ENCODE peak calls at places on chromosomes 1 and 21, in four cellular contexts. X, E, Q and N are unnamed samples.

GRCh38 chr21:33761104-33762036 is 119.1 kb downstream of the ITSN1 start:
- DNase-seq in E (peak), Q (peak), X (peak), N (peak)

GRCh38 chr1:53338410-53338809 is 10.5 kb upstream of the LRP8 start:
- DNase-seq in Q (no peak), X (no peak), E (no peak), N (no peak)

GRCh38 chr21:44522753-44523204 is 17.2 kb downstream of the KRTAP10-1 start:
- DNase-seq in Q (no peak), X (no peak), E (no peak), N (no peak)

GRCh38 chr1:65265296-65266271 is 43.8 kb upstream of the DNAJC6 start:
- DNase-seq in Q (peak), E (peak), X (peak), N (peak)

GRCh38 chr1:110508038-110508437 is 10.9 kb downstream of the KCNA10 start:
- DNase-seq in X (no peak), E (peak), Q (peak), N (peak)

GRCh38 chr1:19661721-19662228 is 2.9 kb upstream of the HTR6 start:
- DNase-seq in Q (peak), E (peak), X (peak), N (no peak)

GRCh38 chr1:219792337-219793021 is 135.9 kb downstream of the SLC30A10 start:
- DNase-seq in X (peak), Q (peak), E (peak), N (no peak)

GRCh38 chr1:92943515-92943873 is 17.8 kb downstream of the DIPK1A start:
- DNase-seq in Q (no peak), X (no peak), E (no peak), N (no peak)

GRCh38 chr1:97647776-97648175 is 273.1 kb downstream of the DPYD start:
- DNase-seq in E (peak), Q (peak), X (peak), N (no peak)

GRCh38 chr1:176531896-176532892 is 69.2 kb downstream of the PAPPA2 start:
- DNase-seq in Q (no peak), E (no peak), X (no peak), N (no peak)

GRCh38 chr1:243959998-243960397 is 91.1 kb upstream of the ZBTB18 start:
- DNase-seq in X (no peak), Q (no peak), E (no peak), N (no peak)

GRCh38 chr1:28759257-28759656 is 22.5 kb downstream of the YTHDF2 start:
- DNase-seq in Q (no peak), X (no peak), E (no peak), N (no peak)

GRCh38 chr1:46370214-46370633 is 23.9 kb upstream of the FAAH start:
- DNase-seq in E (peak), X (peak), Q (peak), N (no peak)

GRCh38 chr1:224183591-224184312 is 712 bp downstream of the DEGS1 start:
- DNase-seq in Q (peak), E (peak), X (peak), N (peak)

GRCh38 chr21:46092026-46092764 is 5.7 kb upstream of the COL6A2 start:
- DNase-seq in E (no peak), X (peak), Q (peak), N (no peak)

GRCh38 chr1:178518894-178519293 is 6.0 kb downstream of the TEX35 start:
- DNase-seq in Q (no peak), X (no peak), E (peak), N (no peak)

GRCh38 chr21:46634966-46635323 is 529 bp upstream of the PRMT2 start:
- DNase-seq in Q (peak), E (peak), X (peak), N (no peak)

GRCh38 chr1:204084247-204084772 is 11.4 kb downstream of the SOX13 start:
- DNase-seq in E (no peak), Q (no peak), X (no peak), N (no peak)

GRCh38 chr1:99133759-99134158 is 129.1 kb upstream of the PLPPR5 start:
- DNase-seq in Q (no peak), E (no peak), X (peak), N (no peak)

GRCh38 chr1:187469836-187470235 is 641.1 kb downstream of the PLA2G4A start:
- DNase-seq in X (no peak), Q (no peak), E (no peak), N (no peak)

GRCh38 chr1:8554956-8555534 is 237.1 kb downstream of the SLC45A1 start:
- DNase-seq in Q (peak), E (peak), X (peak), N (no peak)

GRCh38 chr1:244302889-244303609 is 148.7 kb downstream of the ADSS2 start:
- DNase-seq in Q (peak), E (peak), X (peak), N (no peak)

GRCh38 chr1:186426118-186426517 is 34.8 kb downstream of the PDC start:
- DNase-seq in E (no peak), Q (no peak), X (no peak), N (no peak)

GRCh38 chr1:242425232-242425631 is 99.3 kb downstream of the PLD5 start:
- DNase-seq in Q (no peak), E (peak), X (peak), N (no peak)

GRCh38 chr1:117084231-117084630 is 24.1 kb downstream of the TTF2 start:
- DNase-seq in Q (no peak), X (no peak), E (no peak), N (no peak)

GRCh38 chr21:28294046-28294445 is 698.6 kb downstream of the LTN1 start:
- DNase-seq in Q (peak), E (peak), X (peak), N (no peak)

GRCh38 chr1:231564373-231564772 is 35.9 kb downstream of the TSNAX start:
- DNase-seq in X (no peak), Q (no peak), E (no peak), N (no peak)

GRCh38 chr21:34796518-34797201 is 127.9 kb downstream of the CLIC6 start:
- DNase-seq in X (no peak), Q (no peak), E (peak), N (no peak)

GRCh38 chr1:201275266-201275666 is 8.0 kb upstream of the PKP1 start:
- DNase-seq in X (peak), E (peak), Q (peak), N (no peak)

GRCh38 chr1:218351617-218352438 is 6.7 kb downstream of the TGFB2 start:
- DNase-seq in Q (peak), E (peak), X (peak), N (no peak)

GRCh38 chr1:36913523-36914060 is 120.7 kb downstream of the GRIK3 start:
- DNase-seq in E (no peak), Q (no peak), X (no peak), N (no peak)

GRCh38 chr1:84936116-84936810 is 43.3 kb upstream of the LPAR3 start:
- DNase-seq in Q (peak), E (peak), X (peak), N (peak)
- TF ChIP-seq CTCF in Q (peak), E (peak), X (peak), N (peak)

GRCh38 chr1:238029126-238029525 is 138.4 kb upstream of the ZP4 start:
- DNase-seq in X (no peak), Q (no peak), E (no peak), N (no peak)
- TF ChIP-seq CTCF in X (no peak), Q (no peak), E (no peak), N (no peak)

GRCh38 chr21:30733026-30733425 is 14.0 kb downstream of the KRTAP21-2 start:
- DNase-seq in Q (no peak), E (peak), X (no peak), N (no peak)
- TF ChIP-seq CTCF in Q (no peak), E (peak), X (no peak), N (no peak)

DNA sequence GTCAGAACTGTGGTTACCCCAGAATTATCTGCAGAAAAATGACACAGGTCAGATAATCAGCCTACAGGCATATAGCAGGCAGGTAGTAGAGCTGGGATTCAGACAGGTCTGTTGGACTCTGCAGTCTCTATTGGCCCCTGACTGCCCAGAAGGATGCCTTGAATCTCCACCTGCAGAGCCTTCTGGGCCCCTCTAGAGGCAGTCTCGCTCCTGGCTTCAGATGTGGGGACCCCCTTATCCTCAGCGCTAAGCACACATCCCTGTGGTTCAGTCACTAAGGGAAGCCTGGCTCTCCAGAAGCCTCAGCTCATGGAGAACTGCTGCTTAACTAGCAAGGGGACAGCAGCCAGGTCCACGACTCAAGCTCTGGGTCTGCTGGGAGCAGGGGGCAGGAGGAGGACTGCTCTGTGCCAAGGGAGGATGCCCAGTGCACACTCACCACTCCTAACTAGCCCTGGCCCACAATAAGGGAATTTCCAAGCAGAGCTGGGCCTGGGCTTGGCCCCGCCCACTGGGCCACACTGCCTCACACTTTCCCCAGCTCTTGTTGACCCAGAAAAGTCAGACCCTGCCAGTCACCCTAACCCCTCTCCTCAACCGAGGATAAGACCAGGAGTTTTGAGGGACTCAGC is 18.9 kb downstream of the SLC9A1 start:
- DNase-seq in Q (no peak), X (no peak), E (no peak), N (no peak)
- TF ChIP-seq CTCF in Q (peak), X (no peak), E (no peak), N (no peak)